ENCODE peak calls at places on chromosomes 2 and 18, in nine cellular contexts. H is tibial artery, Y is astrocyte of the spinal cord, X is WTC11, B is fibroblast of mammary gland, J is endothelial cell, T is BJ, I is upper lobe of right lung, N is Calu3. S is an unnamed sample.

GRCh38 chr2:129004940-129005490 is 686.3 kb upstream of the HS6ST1 start:
- DNase-seq in H (no peak), N (no peak), J (no peak), I (no peak), T (no peak), B (no peak), X (no peak), Y (no peak), S (no peak)

GRCh38 chr2:240991378-240992263 is 6.8 kb upstream of the SNED1 start:
- DNase-seq in H (peak), T (peak), Y (peak), J (no peak), B (peak), I (peak), X (no peak), N (peak), S (peak)

GRCh38 chr2:152221870-152222269 is 46.3 kb upstream of the STAM2 start:
- DNase-seq in B (peak), X (no peak), H (no peak), Y (peak), J (no peak), I (no peak), T (no peak), N (no peak), S (no peak)

GRCh38 chr2:234745347-234745746 is 206.5 kb upstream of the SH3BP4 start:
- DNase-seq in B (no peak), Y (no peak), X (no peak), H (no peak), I (no peak), J (no peak), N (no peak), T (no peak), S (no peak)

GRCh38 chr2:7860693-7861092 is 821.2 kb upstream of the ID2 start:
- DNase-seq in I (no peak), X (no peak), Y (peak), T (no peak), J (no peak), H (no peak), B (peak), N (no peak), S (no peak)

GRCh38 chr2:47992671-47993070 is 86.4 kb upstream of the FBXO11 start:
- DNase-seq in B (no peak), J (no peak), Y (no peak), I (no peak), N (no peak), X (no peak), H (no peak), T (no peak), S (no peak)

GRCh38 chr2:238064376-238064775 is 3.6 kb downstream of the SCLY start:
- DNase-seq in Y (no peak), B (no peak), J (no peak), N (no peak), I (no peak), H (no peak), T (no peak), X (no peak), S (no peak)

GRCh38 chr2:112985090-112985489 is 7.3 kb downstream of the IL36G start:
- DNase-seq in T (no peak), I (no peak), X (no peak), Y (no peak), N (no peak), H (no peak), J (no peak), B (no peak), S (no peak)

GRCh38 chr2:75100691-75101236 is 98.6 kb downstream of the TACR1 start:
- DNase-seq in Y (peak), B (peak), T (peak), J (no peak), N (no peak), H (no peak), I (no peak), X (no peak), S (no peak)

GRCh38 chr2:237618449-237618848 is 8.9 kb upstream of the LRRFIP1 start:
- DNase-seq in N (no peak), I (peak), Y (peak), H (no peak), X (no peak), B (peak), T (peak), J (no peak), S (peak)

GRCh38 chr18:62281684-62282083 is 43.4 kb upstream of the TNFRSF11A start:
- DNase-seq in N (no peak), H (no peak), Y (peak), T (peak), X (no peak), B (peak), I (no peak), J (no peak), S (peak)

GRCh38 chr18:24075731-24076130 is 61.2 kb downstream of the TTC39C start:
- DNase-seq in T (no peak), Y (no peak), X (no peak), H (no peak), N (no peak), B (no peak), J (no peak), I (no peak), S (no peak)

GRCh38 chr2:200677721-200678532 is 92.1 kb downstream of the AOX1 start:
- DNase-seq in Y (peak), N (no peak), I (no peak), X (no peak), T (peak), J (no peak), B (peak), H (peak), S (no peak)

GRCh38 chr18:7616661-7617060 is 49.5 kb downstream of the PTPRM start:
- DNase-seq in J (no peak), T (no peak), H (no peak), X (no peak), B (peak), Y (no peak), N (no peak), I (no peak), S (peak)

GRCh38 chr2:28366496-28367282 is 26.0 kb upstream of the FOSL2 start:
- DNase-seq in Y (no peak), H (no peak), I (no peak), X (no peak), N (peak), T (no peak), B (no peak), J (no peak), S (no peak)

GRCh38 chr18:62717059-62717849 is 1.9 kb downstream of the PHLPP1 start:
- DNase-seq in N (peak), I (no peak), T (no peak), B (peak), H (no peak), J (peak), X (peak), Y (peak), S (peak)

GRCh38 chr2:132837764-132838163 is 167.8 kb upstream of the LYPD1 start:
- DNase-seq in X (no peak), J (no peak), N (no peak), T (no peak), B (no peak), H (no peak), Y (no peak), I (no peak), S (no peak)

GRCh38 chr2:133511679-133512078 is 56.6 kb downstream of the NCKAP5 start:
- DNase-seq in H (no peak), I (no peak), T (no peak), N (no peak), J (no peak), Y (no peak), X (no peak), B (no peak), S (no peak)

GRCh38 chr2:240928476-240929363 is 22.6 kb downstream of the CROCC2 start:
- DNase-seq in H (no peak), J (peak), I (peak), N (no peak), X (no peak), T (no peak), Y (no peak), B (no peak), S (no peak)

GRCh38 chr18:27276886-27277285 is 91.8 kb upstream of the CHST9 start:
- DNase-seq in X (no peak), N (no peak), B (no peak), H (no peak), I (no peak), T (no peak), J (no peak), Y (no peak), S (no peak)

GRCh38 chr2:82954868-82955267 is 1504.2 kb downstream of the SUCLG1 start:
- DNase-seq in Y (no peak), X (no peak), N (no peak), T (no peak), J (no peak), H (no peak), I (no peak), B (no peak), S (no peak)

GRCh38 chr2:149002891-149003740 is 35.4 kb upstream of the LYPD6B start:
- DNase-seq in X (no peak), J (no peak), B (peak), H (no peak), N (no peak), Y (no peak), T (no peak), I (no peak), S (peak)

GRCh38 chr2:26674002-26674751 is 18.3 kb upstream of the KCNK3 start:
- DNase-seq in Y (no peak), X (no peak), N (no peak), J (no peak), H (peak), T (no peak), I (peak), B (no peak), S (no peak)

GRCh38 chr18:76131738-76132137 is 363.3 kb downstream of the ZNF516 start:
- DNase-seq in I (no peak), T (peak), H (no peak), N (no peak), Y (no peak), X (no peak), B (peak), J (no peak), S (peak)

GRCh38 chr18:31931163-31931885 is 11.6 kb downstream of the TRAPPC8 start:
- DNase-seq in N (peak), B (peak), J (no peak), T (no peak), H (no peak), X (no peak), Y (peak), I (no peak), S (peak)

GRCh38 chr2:230908595-230909191 is 16.3 kb downstream of the GPR55 start:
- DNase-seq in J (no peak), I (peak), H (peak), Y (peak), N (no peak), B (peak), X (no peak), T (peak), S (peak)

GRCh38 chr2:101251844-101252407 is 760 bp upstream of the CNOT11 start:
- DNase-seq in I (no peak), Y (no peak), J (peak), X (peak), H (no peak), N (peak), B (no peak), T (no peak), S (no peak)
- TF ChIP-seq CTCF in I (peak), Y (peak), J (peak), X (peak), H (no peak), N (peak), B (peak), T (peak), S (peak)

GRCh38 chr2:68722712-68723111 is 11.9 kb upstream of the ARHGAP25 start:
- DNase-seq in I (no peak), J (no peak), N (no peak), X (peak), B (no peak), H (no peak), T (no peak), Y (no peak), S (no peak)
- TF ChIP-seq CTCF in I (no peak), J (no peak), N (no peak), X (no peak), B (no peak), H (no peak), T (peak), Y (no peak), S (no peak)

DNA sequence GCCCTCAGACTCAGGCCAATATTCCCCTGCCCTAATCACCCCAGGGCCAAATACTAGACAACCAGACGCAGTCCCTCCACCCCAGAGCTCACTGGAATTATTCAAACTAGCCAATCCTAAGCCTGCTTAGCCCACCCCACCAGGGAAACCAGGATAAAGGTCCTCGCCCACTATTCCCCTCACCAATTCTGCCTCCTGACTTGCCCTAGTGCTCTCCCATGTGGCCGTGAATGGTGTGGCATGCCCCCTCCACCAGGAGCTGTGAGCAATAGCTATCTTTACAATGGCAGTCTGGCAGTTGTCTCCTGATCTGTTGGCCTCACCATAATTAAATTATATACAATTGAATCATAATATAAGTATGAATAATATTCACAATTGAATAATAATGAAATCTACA is 42.3 kb downstream of the FAM124B start:
- DNase-seq in T (no peak), Y (no peak), H (no peak), J (peak), N (peak), X (peak), B (no peak), I (no peak), S (peak)
- TF ChIP-seq CTCF in T (peak), Y (peak), H (no peak), J (peak), N (no peak), X (no peak), B (peak), I (peak), S (peak)

GRCh38 chr2:130818809-130819208 is 17.9 kb upstream of the ARHGEF4 start:
- DNase-seq in Y (no peak), T (no peak), X (no peak), B (no peak), H (no peak), J (no peak), I (peak), N (no peak), S (no peak)

GRCh38 chr2:130822766-130823165 is 13.9 kb upstream of the ARHGEF4 start:
- DNase-seq in J (no peak), N (no peak), Y (no peak), T (no peak), I (peak), X (no peak), B (no peak), H (no peak), S (no peak)

GRCh38 chr2:130821867-130822266 is 14.8 kb upstream of the ARHGEF4 start:
- DNase-seq in X (no peak), I (peak), N (no peak), H (no peak), Y (no peak), T (no peak), B (no peak), J (no peak), S (no peak)

GRCh38 chr2:130819915-130820861 is 16.5 kb upstream of the ARHGEF4 start:
- DNase-seq in J (no peak), B (no peak), X (peak), Y (peak), T (no peak), N (no peak), H (peak), I (peak), S (no peak)

GRCh38 chr2:130819226-130819914 is 17.3 kb upstream of the ARHGEF4 start:
- DNase-seq in H (no peak), T (no peak), I (peak), J (no peak), N (no peak), B (no peak), X (no peak), Y (no peak), S (no peak)
- TF ChIP-seq CTCF in H (no peak), T (no peak), I (no peak), J (no peak), N (no peak), B (no peak), X (no peak), Y (peak), S (no peak)

DNA sequence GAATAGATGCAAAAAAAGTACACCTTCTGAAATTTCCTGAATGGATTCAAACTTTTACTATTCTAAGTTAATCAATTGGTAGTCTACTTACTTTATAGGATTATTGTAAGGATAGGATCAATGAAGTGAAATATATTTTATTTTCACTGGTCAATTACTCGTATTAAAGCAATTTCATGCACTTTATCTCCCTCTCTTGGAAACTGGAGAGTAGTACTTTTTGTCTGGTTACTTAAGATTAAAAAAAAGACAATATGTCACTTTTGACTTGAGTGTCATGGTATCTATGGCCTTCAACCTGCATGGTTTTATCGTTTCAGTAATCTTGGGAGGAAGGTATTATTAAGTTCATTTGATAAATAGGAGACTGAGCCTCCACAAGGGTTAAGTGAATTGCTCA is 1.0 kb upstream of the KYNU start:
- DNase-seq in X (no peak), Y (no peak), H (no peak), B (peak), N (no peak), I (no peak), J (no peak), T (no peak), S (no peak)
- TF ChIP-seq CTCF in X (no peak), Y (no peak), H (no peak), B (peak), N (peak), I (no peak), J (no peak), T (peak), S (no peak)